ENCODE peak calls at places on chromosomes 5 and 9, in nine cellular contexts. E, A, V, T, G, M, K, J and H are unnamed samples.
A peak's percentile ranks its signal among the peaks of the same experiment; 100 is the strongest.

GRCh38 chr9:73014011-73014410 is 61.2 kb upstream of the ALDH1A1 start:
- DNase-seq in E (no peak), V (no peak), J (no peak), A (no peak), K (no peak), M (no peak), G (no peak), T (no peak), H (no peak)

GRCh38 chr5:59174248-59174844 is 591.5 kb downstream of the RAB3C start:
- DNase-seq in M (no peak), G (no peak), J (peak; percentile 30), E (peak; percentile 89), K (peak; percentile 64), V (peak; percentile 58), T (peak; percentile 70), A (peak; percentile 35), H (peak; percentile 53)

GRCh38 chr5:154517781-154518437 is 39.9 kb upstream of the HAND1 start:
- DNase-seq in T (no peak), V (no peak), K (no peak), M (no peak), J (no peak), G (no peak), E (no peak), A (no peak), H (no peak)

GRCh38 chr9:121840838-121841760 is 189.7 kb downstream of the DAB2IP start:
- DNase-seq in A (no peak), V (no peak), E (no peak), G (no peak), T (no peak), J (no peak), K (no peak), M (peak; percentile 64), H (no peak)

GRCh38 chr9:127161081-127161621 is 38.7 kb upstream of the ANGPTL2 start:
- DNase-seq in T (no peak), J (no peak), G (no peak), M (peak; percentile 29), E (no peak), V (no peak), K (no peak), A (no peak), H (no peak)

GRCh38 chr5:170387775-170388174 is 1.4 kb downstream of the KCNMB1 start:
- DNase-seq in E (no peak), A (no peak), M (no peak), G (no peak), K (no peak), T (no peak), V (no peak), J (no peak), H (no peak)

GRCh38 chr5:96657068-96657467 is 5.1 kb upstream of the CAST start:
- DNase-seq in J (no peak), T (no peak), K (peak; percentile 81), V (peak; percentile 95), A (no peak), M (no peak), E (peak; percentile 96), G (peak; percentile 56), H (peak; percentile 77)

GRCh38 chr9:130444565-130445221 is at the start of gene ASS1:
- DNase-seq in E (no peak), J (peak; percentile 78), V (no peak), M (peak; percentile 63), G (peak; percentile 91), T (peak; percentile 81), K (peak; percentile 26), A (peak; percentile 94), H (no peak)

GRCh38 chr9:128091144-128091543 is 23.1 kb downstream of the SLC25A25 start:
- DNase-seq in A (no peak), V (peak; percentile 67), J (no peak), T (peak; percentile 84), K (no peak), G (peak; percentile 48), M (peak; percentile 92), E (peak; percentile 92), H (peak; percentile 77)

GRCh38 chr5:31502506-31502905 is 29.4 kb downstream of the DROSHA start:
- DNase-seq in E (peak; percentile 15), J (no peak), A (no peak), T (no peak), M (peak; percentile 78), G (no peak), K (no peak), V (no peak), H (no peak)

GRCh38 chr5:30620481-30621085 is 572.9 kb upstream of the CDH6 start:
- DNase-seq in A (no peak), M (no peak), V (no peak), K (no peak), J (no peak), T (no peak), E (no peak), G (no peak), H (no peak)

GRCh38 chr5:122508623-122509022 is 196.6 kb downstream of the SNCAIP start:
- DNase-seq in G (no peak), E (no peak), J (no peak), A (no peak), K (no peak), T (no peak), M (no peak), V (no peak), H (no peak)

GRCh38 chr9:134536101-134536900 is 105.3 kb upstream of the COL5A1 start:
- DNase-seq in T (no peak), J (no peak), E (peak; percentile 80), V (peak; percentile 81), A (no peak), M (no peak), K (no peak), G (no peak), H (no peak)

GRCh38 chr5:111670826-111671492 is 86.0 kb downstream of the NREP start:
- DNase-seq in E (no peak), A (no peak), M (no peak), V (no peak), T (no peak), K (no peak), G (no peak), J (no peak), H (no peak)
- TF ChIP-seq CTCF in E (peak; percentile 16), A (no peak), M (no peak), V (peak; percentile 30), T (no peak), K (no peak), G (no peak), J (no peak), H (peak; percentile 18)

GRCh38 chr5:1443145-1443543 is 2.1 kb downstream of the SLC6A3 start:
- DNase-seq in T (no peak), J (no peak), A (no peak), E (no peak), V (no peak), G (no peak), M (no peak), K (no peak), H (no peak)

GRCh38 chr5:1443991-1444360 is 1.3 kb downstream of the SLC6A3 start:
- DNase-seq in G (no peak), J (no peak), M (no peak), E (no peak), K (no peak), A (no peak), T (no peak), V (no peak), H (no peak)

GRCh38 chr5:1445895-1446601 is 808 bp upstream of the SLC6A3 start:
- DNase-seq in T (no peak), K (no peak), E (no peak), A (no peak), J (no peak), V (no peak), G (no peak), M (no peak), H (no peak)

GRCh38 chr5:1445313-1445894 is at the start of gene SLC6A3:
- DNase-seq in J (no peak), G (peak; percentile 21), T (peak; percentile 81), V (no peak), K (no peak), A (no peak), E (no peak), M (no peak), H (no peak)

DNA sequence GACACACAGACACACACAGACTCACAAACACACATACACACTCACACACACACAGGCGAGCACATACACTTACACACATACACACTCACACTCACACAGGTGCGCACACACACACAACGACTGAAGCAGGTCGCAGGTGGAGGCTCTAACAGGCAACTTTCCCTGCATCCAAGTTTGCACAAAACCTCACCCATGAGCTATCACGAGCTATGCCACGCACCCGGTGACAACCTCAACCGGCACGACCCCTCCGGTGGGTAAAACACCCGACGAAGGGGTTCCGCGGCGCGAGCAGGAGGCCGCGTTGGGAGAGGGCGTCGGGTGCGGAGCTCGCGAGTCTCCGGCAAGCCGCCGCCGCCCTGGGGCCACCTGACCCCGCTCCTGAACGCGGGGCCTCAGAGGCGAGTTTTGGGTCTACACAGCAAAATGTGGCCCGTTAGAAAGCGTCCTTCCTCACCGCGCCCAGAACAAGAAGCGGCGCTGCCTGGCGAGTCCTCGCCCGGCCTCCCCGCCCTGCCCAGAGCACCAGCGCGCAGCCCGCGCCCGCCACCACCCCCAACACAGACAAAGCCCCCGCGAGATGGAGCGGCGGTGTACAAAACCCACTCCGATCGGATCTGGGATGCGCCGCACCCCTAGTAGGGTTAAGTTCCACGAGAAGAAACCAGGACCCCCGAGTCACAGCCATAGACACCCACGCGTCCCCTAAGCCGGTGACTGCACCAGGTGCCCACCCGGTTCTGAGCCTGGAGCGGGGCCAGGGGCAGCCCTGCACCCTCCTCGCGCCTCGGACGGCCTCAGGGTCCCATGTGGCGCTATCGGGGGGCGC is 665 bp downstream of the SLC6A3 start:
- DNase-seq in G (no peak), T (no peak), K (no peak), V (no peak), E (no peak), A (no peak), M (no peak), J (no peak), H (no peak)
- H3K4me3 ChIP-seq in G (no peak overlapping the region), T (peak overlapping the region; percentile 10), K (no peak overlapping the region), V (no peak overlapping the region), E (no peak overlapping the region), A (peak overlapping the region; percentile 34), M (no peak overlapping the region), J (no peak overlapping the region), H (no peak overlapping the region)

DNA sequence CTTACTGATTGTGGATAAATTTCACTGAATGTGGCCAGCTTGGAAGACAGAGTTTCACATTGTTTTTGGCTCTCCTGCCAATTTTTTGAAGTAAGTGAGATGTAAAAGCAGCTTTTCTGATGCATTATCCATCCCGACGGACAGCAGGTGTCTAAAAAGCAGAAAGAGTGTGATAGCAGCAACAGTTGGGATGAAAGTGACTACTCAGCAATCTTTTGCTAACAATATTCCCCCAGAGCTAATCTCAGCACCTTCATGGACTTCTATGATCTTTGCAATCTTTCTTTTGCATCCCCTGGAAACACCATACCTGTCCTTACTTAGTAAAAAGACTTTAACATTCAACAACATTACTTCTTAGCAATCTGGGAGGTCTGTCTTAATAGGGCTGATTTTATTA is 5.4 kb downstream of the CD72 start:
- DNase-seq in M (no peak), A (no peak), T (no peak), V (no peak), K (no peak), G (no peak), E (no peak), J (no peak), H (no peak)
- TF ChIP-seq CTCF in M (no peak), A (no peak), T (no peak), V (no peak), K (no peak), G (no peak), E (no peak), J (no peak), H (no peak)

DNA sequence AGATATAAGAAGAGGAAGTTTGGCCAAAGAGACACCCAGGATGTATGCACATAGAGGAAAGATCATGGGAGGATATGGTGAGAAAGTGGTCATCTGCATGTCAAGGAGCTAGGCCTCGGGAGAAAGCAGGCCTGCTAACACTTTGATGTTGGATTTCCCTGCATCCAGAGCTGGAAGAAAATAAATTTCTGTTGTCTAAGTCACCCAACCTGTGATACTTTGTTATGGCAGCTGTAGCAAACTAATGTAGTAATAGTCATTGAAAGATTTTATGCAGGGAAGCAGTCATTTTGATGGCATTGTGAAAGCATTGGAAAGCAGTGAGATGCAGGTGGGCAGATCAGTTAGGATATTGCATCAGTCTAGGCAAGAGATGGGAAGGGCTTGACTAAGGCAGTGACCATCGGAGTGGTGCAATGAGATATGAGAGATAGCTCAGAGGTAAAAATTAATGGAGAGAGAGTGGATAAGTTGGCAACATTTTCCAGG is 24.5 kb upstream of the FOCAD start:
- DNase-seq in T (no peak), J (no peak), E (no peak), G (no peak), M (no peak), A (no peak), V (no peak), K (no peak), H (no peak)
- H3K4me3 ChIP-seq in T (peak overlapping the region; percentile 52), J (no peak overlapping the region), E (no peak overlapping the region), G (no peak overlapping the region), M (no peak overlapping the region), A (no peak overlapping the region), V (no peak overlapping the region), K (peak overlapping the region; percentile 68), H (no peak overlapping the region)